ENCODE peak calls at places on chromosomes 7 and 10, in seven cellular contexts. Y is Calu3, G is SHP77 treated with DMSO at 0.1 percent for 48 hours, I is astrocyte of the cerebellum, V is iris pigment epithelial cell, O is uterus, F is NCI-H1930. R is an unnamed sample.

GRCh38 chr10:74988055-74988773 is 123.2 kb upstream of the SAMD8 start:
- DNase-seq in Y (no peak), V (peak; percentile 9), G (no peak), I (peak; percentile 89), O (no peak), F (no peak), R (no peak)

GRCh38 chr7:129385116-129385515 is 49.1 kb upstream of the STRIP2 start:
- DNase-seq in F (no peak), V (peak; percentile 35), G (no peak), O (no peak), Y (no peak), I (no peak), R (no peak)

GRCh38 chr7:139172775-139173174 is 58.3 kb upstream of the UBN2 start:
- DNase-seq in Y (no peak), F (no peak), G (no peak), I (no peak), V (no peak), O (no peak), R (no peak)

GRCh38 chr10:33087142-33087541 is 129.1 kb upstream of the ITGB1 start:
- DNase-seq in O (no peak), V (peak; percentile 22), Y (no peak), I (no peak), F (no peak), G (no peak), R (no peak)

GRCh38 chr7:118281196-118281595 is 56.7 kb downstream of the ANKRD7 start:
- DNase-seq in V (no peak), I (no peak), G (no peak), F (no peak), Y (no peak), O (no peak), R (no peak)

GRCh38 chr10:61662794-61663259 is at the start of gene CABCOCO1:
- DNase-seq in F (no peak), V (peak; percentile 56), G (peak; percentile 27), I (no peak), Y (peak; percentile 83), O (peak; percentile 47), R (no peak)

GRCh38 chr7:107563761-107564552 is at the start of the genes COG5 and DUS4L:
- DNase-seq in I (peak; percentile 53), F (peak; percentile 62), G (peak; percentile 28), Y (peak; percentile 75), V (peak; percentile 81), O (peak; percentile 77), R (peak; percentile 35)

GRCh38 chr7:152876749-152877148 is 117.2 kb downstream of the ACTR3B start:
- DNase-seq in F (no peak), O (no peak), V (no peak), G (no peak), Y (no peak), I (no peak), R (no peak)

GRCh38 chr10:78035933-78036583 is 2.4 kb downstream of the RPS24 start:
- DNase-seq in V (no peak), F (no peak), G (no peak), Y (no peak), O (no peak), I (no peak), R (no peak)

GRCh38 chr10:84739641-84740040 is 411.3 kb downstream of the CCSER2 start:
- DNase-seq in Y (no peak), O (no peak), V (no peak), G (no peak), F (no peak), I (no peak), R (no peak)

GRCh38 chr10:71838264-71839211 is 12.5 kb downstream of the PSAP start:
- DNase-seq in F (no peak), I (no peak), V (peak; percentile 81), O (no peak), G (no peak), Y (no peak), R (no peak)

GRCh38 chr7:132080467-132080866 is 495.8 kb downstream of the PLXNA4 start:
- DNase-seq in G (no peak), Y (no peak), F (no peak), O (peak; percentile 51), I (no peak), V (no peak), R (no peak)

GRCh38 chr10:121772890-121773289 is 154.9 kb downstream of the ATE1 start:
- DNase-seq in V (peak; percentile 88), G (no peak), O (no peak), I (no peak), Y (no peak), F (no peak), R (no peak)

GRCh38 chr10:66513504-66513903 is 412.3 kb upstream of the LRRTM3 start:
- DNase-seq in G (no peak), Y (no peak), O (no peak), V (no peak), I (no peak), F (no peak), R (no peak)

GRCh38 chr10:44051584-44052385 is 333.1 kb downstream of the CXCL12 start:
- DNase-seq in F (no peak), I (peak; percentile 83), V (peak; percentile 63), Y (no peak), O (no peak), G (no peak), R (peak; percentile 83)

GRCh38 chr10:129626801-129627434 is 159.9 kb downstream of the MGMT start:
- DNase-seq in G (no peak), O (no peak), F (no peak), Y (no peak), I (no peak), V (no peak), R (no peak)

GRCh38 chr7:36153571-36154097 is 580 bp downstream of the EEPD1 start:
- DNase-seq in G (no peak), F (no peak), V (no peak), O (peak; percentile 29), Y (peak; percentile 49), I (no peak), R (no peak)

GRCh38 chr7:143435266-143435665 is 8.0 kb upstream of the TAS2R60 start:
- DNase-seq in G (no peak), Y (no peak), I (no peak), V (no peak), F (no peak), O (no peak), R (no peak)

GRCh38 chr7:137657476-137658193 is 189.1 kb downstream of the DGKI start:
- DNase-seq in G (no peak), Y (no peak), I (no peak), O (no peak), V (no peak), F (no peak), R (no peak)

GRCh38 chr7:44969701-44970494 is 8.9 kb downstream of the MYO1G start:
- DNase-seq in I (no peak), G (no peak), V (no peak), Y (no peak), O (no peak), F (no peak), R (no peak)

GRCh38 chr10:65846949-65847348 is 1078.9 kb upstream of the LRRTM3 start:
- DNase-seq in F (no peak), V (no peak), O (no peak), G (no peak), I (no peak), Y (no peak), R (no peak)

GRCh38 chr7:122038904-122039303 is 105.1 kb downstream of the AASS start:
- DNase-seq in O (no peak), Y (no peak), V (peak; percentile 20), I (peak; percentile 16), G (no peak), F (no peak), R (no peak)

GRCh38 chr7:129909669-129910068 is 43.1 kb downstream of the UBE2H start:
- DNase-seq in I (no peak), O (no peak), F (no peak), Y (no peak), G (no peak), V (no peak), R (no peak)

GRCh38 chr10:10699427-10699826 is 318.2 kb upstream of the CELF2 start:
- DNase-seq in G (no peak), V (no peak), O (no peak), I (no peak), F (no peak), Y (no peak), R (no peak)